ENCODE peak calls at places on chromosomes 6 and 20, in six cellular contexts. I, N, E, T, J and U are unnamed samples.

GRCh38 chr6:34108159-34108558 is 37.7 kb downstream of the GRM4 start:
- DNase-seq in T (no peak), I (no peak), J (no peak), E (no peak), N (no peak), U (no peak)

GRCh38 chr20:32603046-32603726 is 18.1 kb upstream of the NOL4L start:
- DNase-seq in E (no peak), J (no peak), T (no peak), I (no peak), N (no peak), U (no peak)

GRCh38 chr6:145600299-145600698 is 135.0 kb downstream of the EPM2A start:
- DNase-seq in T (no peak), J (no peak), N (no peak), I (no peak), E (no peak), U (no peak)

GRCh38 chr6:170174771-170175643 is 115.9 kb downstream of the DLL1 start:
- DNase-seq in J (no peak), N (no peak), E (no peak), I (no peak), T (no peak), U (no peak)

GRCh38 chr6:17506531-17506930 is 93.6 kb upstream of the FAM8A1 start:
- DNase-seq in T (no peak), N (no peak), J (no peak), E (no peak), I (no peak), U (no peak)

GRCh38 chr6:168034537-168034936 is 37.1 kb downstream of the KIF25 start:
- DNase-seq in E (no peak), I (no peak), T (no peak), J (no peak), N (no peak), U (no peak)

GRCh38 chr20:56676001-56676400 is 46.9 kb downstream of the TFAP2C start:
- DNase-seq in N (no peak), I (no peak), E (no peak), T (no peak), J (no peak), U (no peak)

GRCh38 chr20:16573011-16573965 is at the start of gene KIF16B:
- DNase-seq in N (peak; percentile 96), J (peak; percentile 70), T (peak; percentile 86), E (peak; percentile 92), I (peak; percentile 96), U (peak; percentile 90)